ENCODE peak calls at places on chromosomes 13 and 19, in seven cellular contexts. R is caudate nucleus; A is astrocyte of the spinal cord; N is amniotic epithelial cell; J is CD4-positive, CD25-positive, alpha-beta regulatory T cell; Y is G401; F is HFF-Myc. X is an unnamed sample.

GRCh38 chr13:59946924-59947323 is 216.8 kb downstream of the DIAPH3 start:
- DNase-seq in R (no peak), A (peak), N (peak), J (no peak), Y (no peak), F (no peak), X (no peak)

GRCh38 chr19:31648347-31648746 is 299.1 kb upstream of the TSHZ3 start:
- DNase-seq in R (no peak), A (peak), N (no peak), J (no peak), Y (no peak), F (no peak), X (no peak)

GRCh38 chr19:16281743-16282142 is 42.9 kb upstream of the KLF2 start:
- DNase-seq in R (no peak), A (no peak), N (no peak), J (no peak), Y (no peak), F (no peak), X (no peak)

GRCh38 chr13:44710576-44710975 is 134.4 kb upstream of the TSC22D1 start:
- DNase-seq in R (no peak), A (peak), N (peak), J (no peak), Y (no peak), F (peak), X (no peak)

GRCh38 chr19:3463959-3464796 is 16.1 kb downstream of the SMIM24 start:
- DNase-seq in R (no peak), A (no peak), N (no peak), J (no peak), Y (no peak), F (no peak), X (no peak)

GRCh38 chr13:74751739-74752138 is 617.5 kb upstream of the KLF12 start:
- DNase-seq in R (no peak), A (no peak), N (no peak), J (no peak), Y (no peak), F (no peak), X (no peak)

GRCh38 chr19:15696654-15697194 is 23.8 kb downstream of the CYP4F12 start:
- DNase-seq in R (no peak), A (no peak), N (no peak), J (no peak), Y (no peak), F (no peak), X (no peak)

GRCh38 chr19:46898731-46899130 is 37.9 kb downstream of the ARHGAP35 start:
- DNase-seq in R (no peak), A (peak), N (peak), J (no peak), Y (peak), F (no peak), X (no peak)

GRCh38 chr19:44587863-44588752 is 25.3 kb upstream of the IGSF23 start:
- DNase-seq in R (no peak), A (peak), N (peak), J (no peak), Y (no peak), F (peak), X (no peak)

X was measured in left ventricle myocardium superior.